ENCODE peak calls at places on chromosomes 11 and 22, in six cellular contexts. F is SJSA1, C is KG1, D is LoVo, U is Calu3, B is NCI-H774. W is an unnamed sample.

GRCh38 chr11:31487848-31488247 is 21.6 kb downstream of the IMMP1L start:
- DNase-seq in F (peak), C (no peak), D (no peak), U (peak), B (no peak), W (peak)

GRCh38 chr22:37121887-37122591 is 12.5 kb upstream of the TMPRSS6 start:
- DNase-seq in F (peak), C (peak), D (no peak), U (no peak), B (no peak), W (no peak)

GRCh38 chr11:65927904-65928397 is 8.7 kb downstream of the DRAP1 start:
- DNase-seq in F (no peak), C (peak), D (no peak), U (no peak), B (no peak), W (no peak)

GRCh38 chr11:66904055-66904454 is 47.2 kb downstream of the LRFN4 start:
- DNase-seq in F (no peak), C (no peak), D (peak), U (peak), B (no peak), W (no peak)

GRCh38 chr11:33064033-33064825 is 24.9 kb downstream of the TCP11L1 start:
- DNase-seq in F (no peak), C (no peak), D (no peak), U (no peak), B (no peak), W (no peak)

GRCh38 chr22:32336185-32336603 is 21.5 kb upstream of the RFPL3 start:
- DNase-seq in F (no peak), C (no peak), D (no peak), U (no peak), B (no peak), W (no peak)

GRCh38 chr22:19819911-19820879 is 34.5 kb downstream of the GNB1L start:
- DNase-seq in F (no peak), C (no peak), D (no peak), U (no peak), B (no peak), W (no peak)

GRCh38 chr11:89293966-89294679 is 116.4 kb downstream of the TYR start:
- DNase-seq in F (no peak), C (no peak), D (no peak), U (no peak), B (no peak), W (peak)

GRCh38 chr11:93608280-93608862 is 53.1 kb upstream of the CEP295 start:
- DNase-seq in F (no peak), C (no peak), D (no peak), U (no peak), B (no peak), W (no peak)

GRCh38 chr11:28384418-28384817 is 276.2 kb downstream of the METTL15 start:
- DNase-seq in F (peak), C (no peak), D (peak), U (peak), B (no peak), W (peak)

W was measured in astrocyte of the cerebellum.